ENCODE peak calls at places on chromosome 3, in nine cellular contexts. K is cerebellar nuclear complex; F is suprapubic skin; T is thyroid gland; J is stimulated activated effector memory CD8-positive, alpha-beta T cell treated with anti-CD3 and anti-CD28 coated beads, Interleukin-12 subunit alpha, Interleukin-12 subunit beta, amount 100 ng/mL, for 72 hours; L is mammary epithelial cell; C is IMR-90; R is ovary; I is AML-193. A is an unnamed sample.

GRCh38 chr3:110391640-110392395 is 679.8 kb upstream of the NECTIN3 start:
- DNase-seq in I (no peak), F (no peak), J (no peak), K (no peak), C (peak), L (peak), R (no peak), T (no peak), A (no peak)

GRCh38 chr3:60536420-60536819 is 714.8 kb downstream of the FHIT start:
- DNase-seq in L (no peak), R (no peak), F (no peak), I (no peak), C (no peak), T (peak), K (no peak), J (no peak), A (no peak)

GRCh38 chr3:3664916-3665315 is 134.3 kb upstream of the LRRN1 start:
- DNase-seq in J (no peak), T (no peak), I (no peak), F (no peak), L (peak), R (no peak), C (peak), K (no peak), A (no peak)

GRCh38 chr3:82509951-82510603 is 748.6 kb upstream of the GBE1 start:
- DNase-seq in I (no peak), K (no peak), J (no peak), F (peak), T (no peak), R (no peak), L (peak), C (no peak), A (no peak)

GRCh38 chr3:159865042-159865579 is 123.5 kb upstream of the IL12A start:
- DNase-seq in R (no peak), T (no peak), I (no peak), J (no peak), C (peak), K (no peak), L (no peak), F (no peak), A (no peak)

GRCh38 chr3:181710581-181711255 is 1.0 kb upstream of the SOX2 start:
- DNase-seq in C (no peak), T (no peak), L (no peak), K (no peak), F (no peak), J (no peak), R (no peak), I (no peak), A (no peak)

GRCh38 chr3:137998643-137999042 is 11.3 kb upstream of the CLDN18 start:
- DNase-seq in J (no peak), T (no peak), R (no peak), I (no peak), L (no peak), C (no peak), K (no peak), F (no peak), A (no peak)

GRCh38 chr3:148513066-148513671 is 184.5 kb upstream of the AGTR1 start:
- DNase-seq in R (no peak), T (no peak), L (no peak), K (no peak), F (no peak), I (no peak), J (no peak), C (peak), A (no peak)

GRCh38 chr3:160869825-160870224 is 113.8 kb downstream of the PPM1L start:
- DNase-seq in J (no peak), C (no peak), R (no peak), T (peak), L (peak), I (peak), F (peak), K (no peak), A (no peak)

GRCh38 chr3:186946756-186947375 is 16.5 kb downstream of the ST6GAL1 start:
- DNase-seq in R (no peak), J (no peak), L (no peak), C (no peak), I (no peak), F (no peak), K (no peak), T (no peak), A (no peak)

GRCh38 chr3:33936921-33937210 is 138.4 kb downstream of the PDCD6IP start:
- DNase-seq in L (no peak), J (no peak), F (no peak), R (no peak), I (no peak), C (no peak), K (no peak), T (no peak), A (no peak)

GRCh38 chr3:106338582-106339219 is 469.9 kb upstream of the CBLB start:
- DNase-seq in L (no peak), C (no peak), T (no peak), K (no peak), I (no peak), J (peak), F (no peak), R (no peak), A (no peak)